ENCODE peak calls at places on chromosomes 16 and 17, in five cellular contexts. F is B cell, X is osteocyte, C is OCI-LY7, R is left ventricle myocardium inferior. Q is an unnamed sample.

GRCh38 chr17:8359769-8360168 is 16.7 kb downstream of the KRABD2 start:
- DNase-seq in F (no peak), X (no peak), C (no peak), R (no peak), Q (no peak)

GRCh38 chr17:14871921-14872320 is 393.2 kb downstream of the PMP22 start:
- DNase-seq in F (no peak), X (no peak), C (no peak), R (no peak), Q (no peak)

GRCh38 chr16:85915125-85915845 is 16.3 kb downstream of the IRF8 start:
- DNase-seq in F (no peak), X (no peak), C (no peak), R (no peak), Q (no peak)

GRCh38 chr16:75929056-75929455 is 202.8 kb upstream of the CPHXL start:
- DNase-seq in F (no peak), X (no peak), C (no peak), R (no peak), Q (no peak)

GRCh38 chr17:18964018-18964351 is 12.0 kb downstream of the SLC5A10 start:
- DNase-seq in F (no peak), X (no peak), C (no peak), R (no peak), Q (no peak)

GRCh38 chr17:9244066-9245052 is 223.0 kb downstream of the NTN1 start:
- DNase-seq in F (no peak), X (no peak), C (no peak), R (no peak), Q (no peak)

GRCh38 chr17:29596811-29597210 is 3.9 kb downstream of the ANKRD13B start:
- DNase-seq in F (no peak), X (no peak), C (no peak), R (no peak), Q (no peak)

GRCh38 chr17:4566785-4567184 is 6.4 kb upstream of the GGT6 start:
- DNase-seq in F (no peak), X (no peak), C (peak; percentile 76), R (no peak), Q (peak; percentile 71)

GRCh38 chr17:81871387-81872120 is 417 bp upstream of the ARHGDIA start:
- DNase-seq in F (peak; percentile 100), X (peak; percentile 98), C (peak; percentile 96), R (peak; percentile 95), Q (peak; percentile 96)

GRCh38 chr17:3913531-3914318 is 2.5 kb downstream of the P2RX1 start:
- DNase-seq in F (peak; percentile 77), X (peak; percentile 93), C (peak; percentile 88), R (peak; percentile 76), Q (peak; percentile 90)

GRCh38 chr17:39776267-39776666 is 38.5 kb downstream of the GRB7 start:
- DNase-seq in F (no peak), X (no peak), C (no peak), R (no peak), Q (peak; percentile 41)

GRCh38 chr17:39774043-39774442 is 36.3 kb downstream of the GRB7 start:
- DNase-seq in F (no peak), X (no peak), C (no peak), R (no peak), Q (no peak)

GRCh38 chr17:39772987-39773664 is 35.4 kb downstream of the GRB7 start:
- DNase-seq in F (no peak), X (no peak), C (no peak), R (no peak), Q (no peak)

GRCh38 chr17:39772415-39772814 is 34.7 kb downstream of the GRB7 start:
- DNase-seq in F (no peak), X (no peak), C (no peak), R (no peak), Q (no peak)

GRCh38 chr17:39775075-39775474 is 37.3 kb downstream of the GRB7 start:
- DNase-seq in F (no peak), X (no peak), C (peak; percentile 68), R (no peak), Q (no peak)
- TF ChIP-seq CTCF in F (no peak), X (no peak), C (no peak), R (no peak), Q (no peak)

DNA sequence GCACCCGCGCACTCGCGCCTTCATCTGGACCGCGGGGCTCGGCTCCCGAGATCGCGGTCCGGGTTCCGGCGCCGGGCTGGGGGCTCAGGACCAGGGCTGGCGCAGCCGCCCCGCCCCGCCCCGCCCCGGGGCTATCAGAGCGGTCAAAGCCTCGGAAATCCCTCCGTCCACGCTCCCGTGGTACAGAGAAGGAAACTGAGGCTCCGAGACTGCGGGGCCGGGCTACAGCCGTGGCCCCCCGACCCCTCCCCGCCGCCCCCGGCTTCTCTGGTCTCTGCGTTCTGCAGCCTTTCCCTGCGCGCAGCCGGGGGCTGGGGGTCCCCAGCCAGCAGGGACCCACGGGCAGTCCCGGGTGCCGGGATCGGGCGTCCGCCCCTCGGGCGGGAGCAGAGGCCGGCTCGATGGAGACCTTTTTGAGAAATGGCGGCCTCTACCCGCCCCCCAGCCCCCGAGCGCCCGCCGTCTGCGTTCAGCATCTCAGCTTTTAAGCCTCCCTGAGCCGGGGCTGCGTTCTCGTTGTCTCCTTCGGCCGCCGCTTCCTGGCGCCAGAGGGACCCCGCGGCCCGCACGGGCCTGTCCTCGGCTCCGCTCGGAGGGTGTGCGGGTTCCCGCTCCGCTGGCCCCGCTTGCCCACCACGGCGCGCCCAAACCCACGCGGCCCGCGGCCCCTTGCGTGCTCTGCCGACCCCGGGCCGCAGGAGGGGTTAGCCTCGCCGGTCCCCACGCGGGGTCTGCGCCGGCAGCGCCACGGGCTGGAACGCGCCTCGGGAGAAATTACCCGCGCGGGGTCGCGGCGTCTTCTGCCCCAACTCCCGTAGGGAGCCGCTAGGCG is 1.5 kb upstream of the NPTX1 start:
- DNase-seq in F (peak; percentile 71), X (no peak), C (no peak), R (no peak), Q (peak; percentile 54)
- TF ChIP-seq CTCF in F (no peak), X (peak; percentile 77), C (no peak), R (peak; percentile 57), Q (peak; percentile 43)

GRCh38 chr17:1724351-1724868 is at the start of gene WDR81:
- DNase-seq in F (peak; percentile 98), X (peak; percentile 95), C (peak; percentile 93), R (peak; percentile 95), Q (peak; percentile 95)
- TF ChIP-seq CTCF in F (no peak), X (no peak), C (no peak), R (no peak), Q (no peak)

DNA sequence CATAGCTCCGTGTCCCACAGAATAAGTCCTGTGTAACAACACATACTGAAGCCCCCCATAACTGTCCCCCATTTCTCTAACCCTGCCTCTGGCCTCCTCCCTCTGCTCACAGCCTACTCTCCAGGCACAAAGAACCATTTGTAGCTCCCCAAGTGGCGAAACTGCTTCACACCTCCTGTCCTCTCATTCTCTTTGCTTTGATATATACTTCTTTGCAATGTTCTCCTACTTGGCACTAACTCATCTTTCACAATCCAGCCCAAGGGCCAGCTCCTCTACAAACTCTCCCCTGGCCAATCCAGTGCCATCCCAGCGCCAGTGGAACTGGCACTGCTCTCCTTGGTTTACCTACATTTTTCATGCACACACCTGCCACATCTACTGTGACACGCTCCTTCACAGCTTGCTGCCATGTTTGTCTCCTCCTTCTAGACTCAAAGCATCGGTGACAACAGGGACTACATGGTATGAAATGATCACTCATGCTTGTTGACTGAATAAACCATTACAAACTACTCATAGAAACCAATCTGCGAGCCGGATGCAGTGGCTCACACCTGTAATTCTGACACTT is 12.8 kb downstream of the CYTH1 start:
- DNase-seq in F (no peak), X (no peak), C (peak; percentile 51), R (no peak), Q (peak; percentile 58)
- TF ChIP-seq CTCF in F (no peak), X (no peak), C (peak; percentile 75), R (no peak), Q (peak; percentile 51)